ENCODE peak calls at places on chromosomes 4 and X, in six cellular contexts. J is left lung; E is SJSA1; S is islet precursor cell; W is stimulated activated CD4-positive, alpha-beta T cell treated with anti-CD3 and anti-CD28 coated beads, Interleukin-2, amount 100 ng/mL, for 48 hours; C is GOT3. R is an unnamed sample.
A peak's percentile ranks its signal among the peaks of the same experiment; 100 is the strongest.

GRCh38 chr4:107877361-107877760 is 52.6 kb downstream of the SGMS2 start:
- DNase-seq in C (no peak), J (no peak), W (no peak), E (no peak), S (no peak), R (no peak)

GRCh38 chrX:113059714-113060113 is 219.1 kb upstream of the AMOT start:
- DNase-seq in C (no peak), J (no peak), W (no peak), S (no peak), E (no peak), R (no peak)

GRCh38 chrX:13428055-13428786 is 108.4 kb upstream of the ATXN3L start:
- DNase-seq in S (no peak), C (peak; percentile 41), E (peak; percentile 86), J (no peak), W (no peak), R (no peak)

GRCh38 chrX:38811515-38812239 is 10.4 kb downstream of the MID1IP1 start:
- DNase-seq in J (no peak), E (no peak), C (no peak), S (no peak), W (no peak), R (no peak)

GRCh38 chrX:287670-288069 is 6.5 kb downstream of the PLCXD1 start:
- DNase-seq in W (no peak), J (peak; percentile 16), E (no peak), S (no peak), C (no peak), R (no peak)

GRCh38 chr4:87038837-87039715 is 104.3 kb downstream of the AFF1 start:
- DNase-seq in J (peak; percentile 74), E (peak; percentile 82), S (peak; percentile 94), W (no peak), C (peak; percentile 15), R (peak; percentile 90)

GRCh38 chr4:116275006-116275405 is 810.4 kb downstream of the TRAM1L1 start:
- DNase-seq in J (peak; percentile 40), C (no peak), W (no peak), S (no peak), E (no peak), R (no peak)

GRCh38 chr4:38034986-38035882 is 75.0 kb downstream of the PTTG2 start:
- DNase-seq in J (no peak), W (peak; percentile 33), S (no peak), E (no peak), C (no peak), R (no peak)

GRCh38 chrX:18755651-18756050 is 48.2 kb downstream of the PPEF1 start:
- DNase-seq in W (no peak), S (no peak), J (no peak), C (no peak), E (no peak), R (no peak)

GRCh38 chr4:66294626-66295025 is 624.3 kb upstream of the EPHA5 start:
- DNase-seq in S (no peak), J (no peak), C (no peak), W (no peak), E (no peak), R (no peak)

GRCh38 chr4:77465271-77465670 is 140.3 kb upstream of the CXCL13 start:
- DNase-seq in J (no peak), W (peak; percentile 28), S (no peak), E (no peak), C (peak; percentile 9), R (no peak)

GRCh38 chrX:54030329-54030728 is 13.9 kb downstream of the PHF8 start:
- DNase-seq in E (no peak), S (no peak), W (no peak), C (no peak), J (no peak), R (no peak)

GRCh38 chrX:69307029-69307428 is 141.8 kb upstream of the PJA1 start:
- DNase-seq in J (no peak), S (no peak), E (no peak), W (no peak), C (no peak), R (no peak)

GRCh38 chr4:18020145-18020670 is 1.3 kb downstream of the LCORL start:
- DNase-seq in S (peak; percentile 53), E (no peak), C (no peak), J (no peak), W (no peak), R (no peak)

GRCh38 chr4:89129080-89129640 is 17.8 kb downstream of the TIGD2 start:
- DNase-seq in W (no peak), C (no peak), J (no peak), S (no peak), E (no peak), R (no peak)

GRCh38 chr4:21046121-21046520 is 345.9 kb downstream of the PACRGL start:
- DNase-seq in E (no peak), W (no peak), C (no peak), S (no peak), J (no peak), R (no peak)

GRCh38 chr4:172311682-172312081 is 498.5 kb downstream of the GALNTL6 start:
- DNase-seq in S (no peak), E (no peak), C (no peak), J (no peak), W (no peak), R (no peak)